ENCODE peak calls at places on chromosomes 5 and 9, in four cellular contexts. K is K562, D is cardiac fibroblast, E is astrocyte of the spinal cord. L is an unnamed sample.

GRCh38 chr9:129328357-129329103 is 150.5 kb upstream of the IER5L start:
- DNase-seq in K (no peak), E (no peak), D (peak), L (no peak)

GRCh38 chr5:179152941-179153340 is 92.8 kb downstream of the ZNF354C start:
- DNase-seq in K (no peak), D (no peak), E (no peak), L (no peak)

GRCh38 chr5:91175708-91176107 is 207.4 kb downstream of the ARRDC3 start:
- DNase-seq in E (no peak), K (no peak), D (no peak), L (no peak)

GRCh38 chr5:178394074-178394473 is 161.5 kb upstream of the PHYKPL start:
- DNase-seq in E (no peak), K (no peak), D (no peak), L (no peak)

GRCh38 chr5:113507601-113508000 is 5.9 kb upstream of the YTHDC2 start:
- DNase-seq in D (no peak), K (no peak), E (no peak), L (no peak)

GRCh38 chr5:39713224-39713911 is 288.6 kb upstream of the DAB2 start:
- DNase-seq in E (no peak), D (peak), K (no peak), L (no peak)

GRCh38 chr9:68551191-68551590 is 10.5 kb upstream of the TMEM252 start:
- DNase-seq in K (no peak), E (no peak), D (no peak), L (no peak)

GRCh38 chr9:20507431-20507830 is 114.9 kb downstream of the MLLT3 start:
- DNase-seq in D (peak), E (no peak), K (no peak), L (no peak)

GRCh38 chr5:103589416-103590175 is 27.0 kb upstream of the NUDT12 start:
- DNase-seq in D (peak), E (peak), K (no peak), L (no peak)

GRCh38 chr5:33890147-33890546 is 1.6 kb downstream of the ADAMTS12 start:
- DNase-seq in E (peak), D (peak), K (no peak), L (no peak)

GRCh38 chr5:72255670-72256069 is 64.4 kb downstream of the MRPS27 start:
- DNase-seq in D (no peak), K (no peak), E (no peak), L (no peak)

GRCh38 chr5:179777909-179778308 is 15.9 kb upstream of the LTC4S start:
- DNase-seq in D (no peak), K (no peak), E (no peak), L (no peak)

GRCh38 chr9:71096431-71097108 is 24.9 kb downstream of the TRPM3 start:
- DNase-seq in D (no peak), E (no peak), K (no peak), L (no peak)

GRCh38 chr5:56053363-56053762 is 58.6 kb upstream of the IL6ST start:
- DNase-seq in K (no peak), D (no peak), E (no peak), L (no peak)

GRCh38 chr5:132272341-132273210 is 15.1 kb downstream of the PDLIM4 start:
- DNase-seq in E (peak), D (peak), K (peak), L (peak)

GRCh38 chr5:132269635-132270344 is 12.3 kb downstream of the PDLIM4 start:
- DNase-seq in K (no peak), D (no peak), E (no peak), L (no peak)

GRCh38 chr5:132270345-132270685 is 12.8 kb downstream of the PDLIM4 start:
- DNase-seq in K (no peak), D (no peak), E (no peak), L (no peak)

GRCh38 chr5:132270706-132271105 is 13.2 kb downstream of the PDLIM4 start:
- DNase-seq in E (no peak), D (no peak), K (no peak), L (no peak)

GRCh38 chr5:132271251-132272246 is 14.1 kb downstream of the PDLIM4 start:
- DNase-seq in D (no peak), K (no peak), E (no peak), L (no peak)
- H3K4me3 ChIP-seq in D (no peak), K (no peak), E (no peak), L (no peak)

DNA sequence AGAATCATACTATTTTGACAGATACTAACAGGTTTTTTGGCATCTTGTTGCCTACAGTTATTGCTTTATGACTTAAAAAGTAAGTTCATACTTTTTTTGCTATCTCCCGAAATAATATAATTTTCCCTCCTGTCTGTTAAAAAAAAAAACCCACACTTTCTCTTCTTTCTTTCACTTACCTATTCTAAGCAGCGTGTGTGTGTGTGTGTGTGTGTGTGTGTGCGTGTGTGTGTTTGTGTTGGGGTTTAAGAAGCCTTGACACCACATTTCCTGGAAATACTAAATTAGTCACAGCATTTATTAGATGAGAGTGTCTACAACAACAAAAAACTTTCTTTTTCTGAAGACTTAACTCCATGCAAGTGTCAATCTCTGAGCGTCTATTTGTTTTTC is 12.4 kb downstream of the TNFAIP8 start:
- DNase-seq in D (no peak), K (no peak), E (no peak), L (no peak)
- H3K4me3 ChIP-seq in D (no peak), K (no peak), E (no peak), L (no peak)

DNA sequence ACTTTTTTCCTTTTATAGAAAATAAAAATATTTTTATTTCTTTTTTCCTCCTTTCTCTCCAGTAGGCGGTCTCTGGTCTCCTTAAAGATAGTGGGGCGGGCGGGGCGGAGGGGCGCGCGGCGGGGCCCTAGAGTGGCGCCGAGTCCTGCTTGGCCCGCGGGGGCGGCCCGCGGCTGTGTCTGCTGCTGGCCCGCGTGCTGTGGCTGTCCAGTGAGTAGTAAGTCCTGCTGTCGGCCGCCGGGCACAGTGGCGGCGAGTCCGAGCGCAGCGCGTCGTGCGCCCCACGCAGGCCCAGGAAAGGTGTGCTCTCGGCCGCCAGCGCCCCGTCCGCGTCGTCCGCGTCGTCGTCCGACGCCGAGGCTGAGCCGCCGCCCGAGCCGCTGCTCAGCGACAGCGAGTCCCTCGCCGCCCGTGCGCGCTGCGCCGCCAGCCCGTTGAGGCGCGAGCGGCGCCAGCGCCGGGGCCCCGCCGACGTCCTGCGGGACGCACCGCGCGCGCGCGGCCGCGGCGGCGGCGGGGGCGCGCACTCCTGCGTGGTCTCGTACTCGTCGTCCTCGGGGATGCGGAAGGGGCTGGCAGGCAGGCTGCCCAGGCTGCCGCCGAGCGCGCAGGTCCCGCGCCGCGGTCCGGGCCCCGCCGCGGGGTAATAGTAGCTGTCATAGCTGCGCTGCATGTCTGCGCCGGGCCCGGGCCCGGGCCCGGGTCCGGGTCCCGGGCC is 52.3 kb downstream of the PSD2 start:
- DNase-seq in E (peak), K (peak), D (peak), L (peak)
- H3K4me3 ChIP-seq in E (peak), K (peak), D (peak), L (peak)

DNA sequence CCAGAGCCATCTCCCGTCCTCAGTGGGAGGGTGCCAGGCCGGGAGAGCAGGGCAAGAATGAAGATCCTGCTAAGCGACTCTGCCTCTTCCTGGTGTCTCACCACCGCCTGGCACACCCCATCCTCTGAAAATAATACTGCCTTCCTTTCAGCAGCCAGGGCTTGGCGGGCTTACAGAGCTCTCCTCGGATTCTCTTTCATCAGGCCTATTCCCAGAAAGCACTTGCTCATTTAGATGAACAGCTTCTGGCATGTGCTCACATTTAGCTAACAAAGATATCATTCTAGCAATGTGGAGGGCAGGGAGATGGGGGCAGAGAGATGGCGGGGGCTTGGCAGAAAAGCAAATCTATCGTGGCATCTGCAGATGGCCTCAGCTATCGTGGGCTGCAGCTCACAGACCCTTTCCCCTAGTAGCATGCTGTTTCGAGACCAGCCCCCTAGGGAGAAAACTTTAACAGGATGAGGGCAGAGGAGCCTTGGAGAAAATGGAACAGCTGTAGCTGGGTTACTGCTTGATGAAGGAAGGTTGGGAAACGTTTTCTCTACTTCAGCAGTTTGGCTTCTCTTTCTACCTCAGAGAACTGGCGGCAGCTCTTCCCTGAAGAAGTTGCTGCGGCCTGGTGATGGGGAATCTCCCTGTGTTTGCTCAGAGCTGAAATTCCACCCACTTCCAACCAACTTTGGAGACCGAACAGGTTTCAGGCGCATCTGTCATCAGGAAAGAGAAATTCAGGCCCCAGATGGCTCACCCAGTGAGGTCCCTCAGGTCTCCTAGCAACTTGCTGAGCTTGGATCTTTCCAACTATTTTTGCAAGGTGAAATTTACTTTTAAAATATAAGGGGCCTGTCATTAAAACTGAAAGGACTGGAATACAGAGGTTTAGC is 102.1 kb downstream of the TMEM174 start:
- DNase-seq in E (peak), K (no peak), D (no peak), L (no peak)
- H3K4me3 ChIP-seq in E (no peak), K (no peak), D (no peak), L (no peak)